ENCODE peak calls at places on chromosomes 4 and X, in nine cellular contexts. Z is cerebellar nuclear complex; L is brain microvascular endothelial cell; I is GM12865; K is globus pallidus; F is CD4-positive, alpha-beta T cell; S is fibroblast of pulmonary artery; B is A549; T is effector memory CD8-positive, alpha-beta T cell. M is an unnamed sample.

GRCh38 chr4:185137233-185137925 is 5.7 kb upstream of the SLC25A4 start:
- DNase-seq in S (no peak), I (no peak), L (no peak), T (no peak), B (no peak), Z (no peak), K (no peak), F (no peak), M (no peak)

GRCh38 chr4:33189169-33189568 is 2469.0 kb downstream of the PCDH7 start:
- DNase-seq in I (no peak), K (no peak), S (no peak), Z (no peak), T (no peak), B (no peak), F (no peak), L (no peak), M (no peak)

GRCh38 chrX:53233536-53233935 is 8.5 kb upstream of the KDM5C start:
- DNase-seq in L (no peak), T (no peak), K (no peak), B (no peak), F (no peak), S (no peak), I (no peak), Z (no peak), M (no peak)

GRCh38 chr4:14539246-14539645 is 463.0 kb upstream of the CPEB2 start:
- DNase-seq in L (no peak), F (no peak), T (no peak), I (no peak), B (no peak), Z (no peak), K (no peak), S (no peak), M (no peak)

GRCh38 chr4:1610791-1611500 is 73.2 kb downstream of the FAM53A start:
- DNase-seq in K (no peak), B (no peak), L (no peak), Z (no peak), F (no peak), T (no peak), I (no peak), S (no peak), M (no peak)

GRCh38 chrX:54747713-54748393 is 50.2 kb downstream of the ITIH6 start:
- DNase-seq in Z (no peak), L (no peak), B (no peak), I (peak), S (no peak), T (no peak), K (no peak), F (no peak), M (no peak)

GRCh38 chr4:142558851-142559250 is 287.2 kb downstream of the INPP4B start:
- DNase-seq in F (no peak), I (no peak), L (peak), K (no peak), B (no peak), Z (no peak), S (peak), T (no peak), M (no peak)

GRCh38 chr4:120078216-120078615 is 11.6 kb upstream of the MAD2L1 start:
- DNase-seq in S (peak), I (no peak), F (no peak), B (no peak), Z (no peak), L (no peak), K (no peak), T (no peak), M (no peak)

GRCh38 chr4:163493643-163494359 is 689 bp upstream of the TMA16 start:
- DNase-seq in S (no peak), T (no peak), I (peak), B (peak), L (no peak), Z (no peak), K (peak), F (no peak), M (no peak)

GRCh38 chrX:54540289-54540688 is 10.3 kb downstream of the GNL3L start:
- DNase-seq in K (no peak), F (no peak), L (peak), T (no peak), Z (no peak), S (peak), B (peak), I (no peak), M (no peak)

GRCh38 chr4:22876281-22876680 is 183.5 kb downstream of the GBA3 start:
- DNase-seq in S (no peak), Z (no peak), B (no peak), F (no peak), I (no peak), K (no peak), L (no peak), T (no peak), M (no peak)